ENCODE peak calls at places on chromosomes 3 and 15, in eight cellular contexts. O, F, G, W, V, Q, C and U are unnamed samples.
A peak's percentile ranks its signal among the peaks of the same experiment; 100 is the strongest.

GRCh38 chr15:79431636-79432344 is at the start of gene MINAR1:
- DNase-seq in O (peak; percentile 50), F (no peak), G (peak; percentile 72), W (peak; percentile 6), V (no peak), Q (no peak), C (no peak), U (peak; percentile 20)

GRCh38 chr3:101179637-101180036 is 140.7 kb downstream of the IMPG2 start:
- DNase-seq in O (no peak), F (no peak), G (no peak), W (no peak), V (no peak), Q (no peak), C (no peak), U (no peak)

GRCh38 chr3:112980080-112980479 is 5.2 kb upstream of the CD200R1 start:
- DNase-seq in O (no peak), F (no peak), G (no peak), W (peak; percentile 25), V (no peak), Q (no peak), C (no peak), U (no peak)

GRCh38 chr3:185208836-185209235 is 45.0 kb downstream of the EHHADH start:
- DNase-seq in O (no peak), F (no peak), G (no peak), W (no peak), V (no peak), Q (no peak), C (no peak), U (no peak)

GRCh38 chr3:119301001-119301400 is 6.8 kb downstream of the ARHGAP31 start:
- DNase-seq in O (no peak), F (no peak), G (no peak), W (no peak), V (no peak), Q (no peak), C (no peak), U (no peak)

GRCh38 chr15:36798366-36798765 is 218.9 kb downstream of the CDIN1 start:
- DNase-seq in O (peak; percentile 53), F (no peak), G (no peak), W (no peak), V (no peak), Q (no peak), C (no peak), U (no peak)

GRCh38 chr15:53586815-53587214 is 172.6 kb downstream of the WDR72 start:
- DNase-seq in O (peak; percentile 60), F (peak; percentile 28), G (peak; percentile 75), W (peak; percentile 37), V (peak; percentile 9), Q (no peak), C (no peak), U (no peak)

GRCh38 chr3:188126271-188126670 is 27.7 kb upstream of the LPP start:
- DNase-seq in O (no peak), F (no peak), G (no peak), W (no peak), V (no peak), Q (no peak), C (no peak), U (no peak)

GRCh38 chr3:45067941-45068340 is 41.8 kb downstream of the CLEC3B start:
- DNase-seq in O (no peak), F (no peak), G (no peak), W (no peak), V (no peak), Q (no peak), C (no peak), U (no peak)

GRCh38 chr3:32082727-32083126 is 23.7 kb upstream of the GPD1L start:
- DNase-seq in O (no peak), F (no peak), G (no peak), W (no peak), V (no peak), Q (no peak), C (no peak), U (no peak)

GRCh38 chr15:90106522-90107117 is 4.4 kb upstream of the IDH2 start:
- DNase-seq in O (peak; percentile 61), F (no peak), G (no peak), W (no peak), V (peak; percentile 39), Q (no peak), C (no peak), U (no peak)

GRCh38 chr15:41336549-41336948 is 3.9 kb downstream of the NUSAP1 start:
- DNase-seq in O (no peak), F (no peak), G (no peak), W (no peak), V (peak; percentile 22), Q (no peak), C (no peak), U (no peak)

GRCh38 chr3:134029734-134030381 is at the start of gene SLCO2A1:
- DNase-seq in O (no peak), F (no peak), G (peak; percentile 78), W (no peak), V (no peak), Q (no peak), C (no peak), U (peak; percentile 12)

GRCh38 chr15:66025972-66026371 is 156.7 kb downstream of the RAB11A start:
- DNase-seq in O (no peak), F (no peak), G (peak; percentile 82), W (no peak), V (no peak), Q (no peak), C (no peak), U (no peak)

GRCh38 chr3:195662-196061 is 901 bp upstream of the CHL1 start:
- DNase-seq in O (no peak), F (no peak), G (peak; percentile 27), W (no peak), V (no peak), Q (no peak), C (no peak), U (no peak)

GRCh38 chr15:41416742-41417417 is at the start of gene RTF1:
- DNase-seq in O (peak; percentile 84), F (peak; percentile 71), G (peak; percentile 89), W (peak; percentile 78), V (peak; percentile 95), Q (peak; percentile 66), C (peak; percentile 52), U (peak; percentile 76)

GRCh38 chr3:65729553-65729952 is 309.2 kb downstream of the MAGI1 start:
- DNase-seq in O (no peak), F (no peak), G (no peak), W (peak; percentile 92), V (no peak), Q (no peak), C (no peak), U (no peak)

DNA sequence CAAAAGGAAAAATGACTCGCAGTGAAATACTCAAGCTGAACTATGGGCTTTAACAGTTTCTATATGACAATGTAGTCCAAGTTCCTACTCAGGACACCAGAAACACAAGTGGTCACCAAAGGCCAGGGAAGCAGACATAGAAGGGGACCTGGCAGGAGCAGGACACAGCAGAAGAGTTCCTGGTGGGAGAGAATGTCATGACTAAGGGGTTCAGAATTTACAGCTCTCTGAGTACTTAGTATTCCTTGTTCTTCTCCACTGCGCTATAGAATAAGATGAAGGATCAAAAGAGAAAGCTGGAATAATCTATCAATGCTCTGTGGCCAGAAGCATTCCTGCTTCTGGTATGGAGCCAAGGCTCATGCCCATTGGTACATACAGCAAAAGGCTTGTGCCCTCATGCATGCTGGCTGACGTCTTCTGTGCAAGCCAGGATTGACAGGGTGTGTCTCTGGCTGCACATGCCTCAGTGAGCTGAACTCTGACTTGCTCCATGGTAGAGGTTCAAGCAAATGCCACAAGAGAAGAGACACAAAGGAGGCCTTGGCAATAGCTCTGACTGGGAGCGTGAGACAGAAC is 128.7 kb upstream of the SLC2A2 start:
- DNase-seq in O (no peak), F (no peak), G (no peak), W (no peak), V (no peak), Q (no peak), C (no peak), U (no peak)
- TF ChIP-seq REST in O (no peak), F (no peak), G (no peak), W (no peak), V (no peak), Q (no peak), C (no peak), U (no peak)

GRCh38 chr3:4466783-4467521 is at the start of gene SUMF1:
- DNase-seq in O (peak; percentile 85), F (peak; percentile 59), G (peak; percentile 93), W (peak; percentile 75), V (peak; percentile 91), Q (peak; percentile 48), C (no peak), U (peak; percentile 83)
- TF ChIP-seq CTCF in O (no peak), F (no peak), G (no peak), W (no peak), V (no peak), Q (no peak), C (no peak), U (no peak)

DNA sequence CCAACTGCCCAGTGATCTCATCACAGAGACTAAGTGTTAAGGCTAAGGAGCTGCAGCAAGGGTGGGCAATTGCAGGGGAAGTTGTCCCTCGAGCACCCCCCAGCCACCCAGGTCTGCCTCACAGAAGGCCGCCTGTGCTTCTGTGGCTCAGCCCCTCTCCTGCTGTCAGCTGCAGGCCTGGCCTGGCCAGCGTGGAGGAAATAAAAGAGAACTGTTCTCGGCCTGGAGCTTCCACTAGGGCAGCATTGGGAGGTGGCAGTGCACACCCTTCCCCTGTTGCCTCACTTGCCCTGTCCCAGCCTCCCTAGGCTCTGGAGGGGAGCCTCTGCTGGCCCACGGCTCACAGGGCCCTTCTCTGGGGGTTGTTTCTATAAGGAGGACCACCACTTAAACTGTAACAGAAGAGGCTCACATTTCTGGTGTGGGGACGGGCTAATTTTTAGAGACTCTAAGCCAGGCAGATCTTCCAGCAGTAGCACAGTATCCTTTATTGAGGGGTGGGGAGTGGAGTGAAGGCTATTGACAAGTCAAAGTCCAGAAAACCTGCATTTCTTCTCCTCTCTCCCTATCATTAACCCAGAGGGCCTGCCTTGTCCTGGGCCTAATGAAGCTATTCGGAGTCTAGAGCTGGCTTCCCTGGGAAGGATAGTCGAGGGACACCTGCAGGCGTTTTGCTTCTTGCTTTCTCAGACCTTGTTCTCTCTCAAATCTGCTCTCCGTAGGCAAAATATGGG is 75.6 kb upstream of the ADPGK start:
- DNase-seq in O (no peak), F (no peak), G (no peak), W (no peak), V (no peak), Q (no peak), C (no peak), U (no peak)
- TF ChIP-seq REST in O (no peak), F (no peak), G (no peak), W (no peak), V (no peak), Q (no peak), C (no peak), U (no peak)

GRCh38 chr3:26631385-26631738 is 8.8 kb downstream of the LRRC3B start:
- DNase-seq in O (no peak), F (no peak), G (no peak), W (no peak), V (no peak), Q (no peak), C (no peak), U (no peak)

GRCh38 chr3:26638113-26638512 is 15.5 kb downstream of the LRRC3B start:
- DNase-seq in O (no peak), F (no peak), G (no peak), W (no peak), V (no peak), Q (no peak), C (no peak), U (no peak)

GRCh38 chr3:26637698-26638097 is 15.1 kb downstream of the LRRC3B start:
- DNase-seq in O (no peak), F (no peak), G (no peak), W (no peak), V (no peak), Q (no peak), C (no peak), U (no peak)

GRCh38 chr3:26639339-26639738 is 16.8 kb downstream of the LRRC3B start:
- DNase-seq in O (no peak), F (no peak), G (no peak), W (no peak), V (no peak), Q (no peak), C (no peak), U (no peak)

GRCh38 chr3:26636328-26636727 is 13.8 kb downstream of the LRRC3B start:
- DNase-seq in O (no peak), F (no peak), G (no peak), W (no peak), V (no peak), Q (no peak), C (no peak), U (no peak)
- TF ChIP-seq CTCF in O (no peak), F (no peak), G (no peak), W (no peak), V (no peak), Q (no peak), C (no peak), U (no peak)